ENCODE peak calls at places on chromosome 5, in four cellular contexts. Y is stomach; H is left ventricle myocardium inferior; K is CD4-positive, alpha-beta T cell. F is an unnamed sample.
A peak's percentile ranks its signal among the peaks of the same experiment; 100 is the strongest.

GRCh38 chr5:114305402-114306207 is 56.3 kb upstream of the KCNN2 start:
- DNase-seq in Y (no peak), H (no peak), K (no peak), F (no peak)

GRCh38 chr5:75034137-75034739 is 18.1 kb downstream of the GCNT4 start:
- DNase-seq in Y (peak; percentile 48), H (no peak), K (no peak), F (no peak)

GRCh38 chr5:87541033-87541432 is 128.3 kb upstream of the CCNH start:
- DNase-seq in Y (no peak), H (peak; percentile 48), K (no peak), F (no peak)

GRCh38 chr5:138096997-138097828 is 13.4 kb downstream of the WNT8A start:
- DNase-seq in Y (no peak), H (no peak), K (no peak), F (no peak)

GRCh38 chr5:1760656-1761452 is 38.8 kb downstream of the MRPL36 start:
- DNase-seq in Y (peak; percentile 19), H (no peak), K (no peak), F (no peak)

GRCh38 chr5:80569961-80570786 is at the start of gene ANKRD34B:
- DNase-seq in Y (no peak), H (no peak), K (no peak), F (peak; percentile 67)

GRCh38 chr5:87119588-87119987 is 148.1 kb upstream of the RASA1 start:
- DNase-seq in Y (no peak), H (no peak), K (no peak), F (no peak)

GRCh38 chr5:55601209-55601618 is 66.5 kb upstream of the PLPP1 start:
- DNase-seq in Y (peak; percentile 72), H (peak; percentile 80), K (no peak), F (peak; percentile 66)

GRCh38 chr5:68232272-68232671 is 16.7 kb downstream of the PIK3R1 start:
- DNase-seq in Y (no peak), H (no peak), K (no peak), F (no peak)

GRCh38 chr5:137206030-137206715 is 293.0 kb downstream of the SPOCK1 start:
- DNase-seq in Y (peak; percentile 35), H (no peak), K (no peak), F (peak; percentile 68)

GRCh38 chr5:124906339-124907097 is 160.1 kb upstream of the ZNF608 start:
- DNase-seq in Y (peak; percentile 62), H (peak; percentile 69), K (no peak), F (no peak)

GRCh38 chr5:89428624-89429023 is 545.6 kb upstream of the MEF2C start:
- DNase-seq in Y (no peak), H (no peak), K (no peak), F (no peak)

DNA sequence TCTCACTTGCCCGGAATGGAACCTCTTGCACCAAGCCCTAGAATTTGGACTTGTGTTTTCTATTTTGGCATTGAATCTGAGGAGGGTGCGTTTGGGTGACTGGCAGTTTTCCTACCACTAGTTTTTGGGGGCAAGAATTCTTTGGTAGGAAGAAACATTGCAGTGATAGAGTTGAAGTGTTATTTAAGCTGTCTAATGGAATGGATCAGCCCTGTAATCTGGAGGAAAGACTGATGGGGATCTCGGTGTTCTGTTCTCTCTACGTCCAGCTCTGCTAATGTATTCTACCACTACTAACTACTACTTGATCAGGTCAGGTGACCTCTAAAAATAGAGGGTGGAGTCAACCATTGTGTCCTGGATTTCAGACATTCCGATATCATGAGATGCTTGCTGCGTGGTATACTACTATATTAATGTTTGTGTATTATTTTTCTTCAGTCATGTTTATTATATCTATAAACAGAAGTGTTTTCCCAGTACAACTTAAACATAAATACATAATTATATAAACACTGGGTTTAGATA is 2.7 kb downstream of the ARHGAP26 start:
- DNase-seq in Y (no peak), H (no peak), K (no peak), F (no peak)
- H3K9me3 ChIP-seq in Y (no peaks in the 10 kb centered on the region), H (no peaks in the 10 kb centered on the region), K (no peaks in the 10 kb centered on the region), F (no peaks in the 10 kb centered on the region)

GRCh38 chr5:141437208-141437607 is 6.9 kb downstream of the PCDHGA12 start:
- DNase-seq in Y (no peak), H (no peak), K (no peak), F (no peak)

GRCh38 chr5:141439411-141440141 is 9.3 kb downstream of the PCDHGA12 start:
- DNase-seq in Y (no peak), H (no peak), K (no peak), F (no peak)

GRCh38 chr5:141441571-141442170 is 11.4 kb downstream of the PCDHGA12 start:
- DNase-seq in Y (no peak), H (peak; percentile 58), K (no peak), F (no peak)
- H3K9me3 ChIP-seq in Y (peaks cover 84% of the 10 kb centered on the region), H (peaks cover 83% of the 10 kb centered on the region), K (no peaks in the 10 kb centered on the region), F (peaks cover 19% of the 10 kb centered on the region)

GRCh38 chr5:141342773-141343172 is 856 bp upstream of the PCDHGA3 start:
- DNase-seq in Y (no peak), H (no peak), K (no peak), F (no peak)
- H3K9me3 ChIP-seq in Y (peaks cover 100% of the 10 kb centered on the region), H (peaks cover 99% of the 10 kb centered on the region), K (peaks cover 46% of the 10 kb centered on the region), F (peaks cover 19% of the 10 kb centered on the region)

DNA sequence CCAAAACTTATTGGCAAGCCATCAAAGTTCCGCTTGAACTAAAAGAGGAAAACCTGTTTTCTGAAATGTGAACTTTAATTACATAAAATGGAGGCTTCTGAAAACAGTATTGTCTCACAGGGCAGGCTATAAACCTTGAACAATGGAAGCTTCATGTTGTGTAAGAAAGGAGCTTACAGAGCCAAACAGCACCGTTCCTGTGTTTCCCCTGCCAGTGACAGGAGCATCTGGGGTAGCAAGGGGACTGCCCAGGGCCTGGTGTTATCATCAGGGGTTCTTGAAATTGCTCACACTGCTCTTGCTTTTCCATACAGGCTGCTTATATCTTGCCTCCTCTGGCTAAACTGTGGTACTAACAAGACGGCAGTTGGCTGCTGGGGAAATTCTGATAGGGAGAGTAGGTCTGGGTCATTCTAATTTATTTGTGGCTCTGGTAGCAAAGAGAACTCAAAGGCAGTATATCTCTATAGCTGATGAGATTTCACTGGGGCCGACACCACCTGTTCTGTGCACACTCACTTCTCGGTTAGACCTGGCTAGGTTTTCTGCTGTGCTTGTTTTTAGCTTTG is 40.4 kb downstream of the BASP1 start:
- DNase-seq in Y (no peak), H (no peak), K (no peak), F (no peak)
- H3K9me3 ChIP-seq in Y (no peaks in the 10 kb centered on the region), H (no peaks in the 10 kb centered on the region), K (no peaks in the 10 kb centered on the region), F (no peaks in the 10 kb centered on the region)

F was measured in upper lobe of right lung.